ENCODE peak calls at places on chromosomes 4 and X, in five cellular contexts. One of them, this sample, is unnamed.

GRCh38 chr4:15498356-15498755 is 28.7 kb downstream of the CC2D2A start:
- DNase-seq in HepG2: no peak
- DNase-seq in H1: no peak
- DNase-seq in GM12878: no peak
- DNase-seq in HCT116: no peak
- DNase-seq in this sample: no peak

GRCh38 chr4:113869743-113870375 is 108.3 kb upstream of the CAMK2D start:
- DNase-seq in H1: no peak
- DNase-seq in HepG2: no peak
- DNase-seq in HCT116: peak
- DNase-seq in GM12878: peak
- DNase-seq in this sample: no peak

GRCh38 chr4:109016200-109016599 is 253.3 kb upstream of the ETNPPL start:
- DNase-seq in GM12878: no peak
- DNase-seq in H1: no peak
- DNase-seq in HepG2: no peak
- DNase-seq in HCT116: no peak
- DNase-seq in this sample: no peak

GRCh38 chr4:88018471-88018870 is 11.0 kb downstream of the PKD2 start:
- DNase-seq in H1: no peak
- DNase-seq in GM12878: no peak
- DNase-seq in HepG2: no peak
- DNase-seq in HCT116: no peak
- DNase-seq in this sample: no peak

GRCh38 chr4:46441116-46441859 is 51.4 kb upstream of the GABRA2 start:
- DNase-seq in H1: no peak
- DNase-seq in GM12878: no peak
- DNase-seq in HCT116: no peak
- DNase-seq in HepG2: no peak
- DNase-seq in this sample: no peak

GRCh38 chrX:21960569-21960968 is 20.1 kb downstream of the SMS start:
- DNase-seq in H1: no peak
- DNase-seq in HepG2: peak
- DNase-seq in HCT116: no peak
- DNase-seq in GM12878: no peak
- DNase-seq in this sample: peak

GRCh38 chr4:23993373-23993772 is 103.5 kb upstream of the PPARGC1A start:
- DNase-seq in HepG2: no peak
- DNase-seq in HCT116: no peak
- DNase-seq in H1: no peak
- DNase-seq in GM12878: no peak
- DNase-seq in this sample: no peak

GRCh38 chr4:25939330-25939729 is 25.3 kb downstream of the SMIM20 start:
- DNase-seq in HepG2: no peak
- DNase-seq in GM12878: no peak
- DNase-seq in H1: no peak
- DNase-seq in HCT116: no peak
- DNase-seq in this sample: no peak

GRCh38 chr4:99390060-99390459 is 37.5 kb upstream of the ADH1C start:
- DNase-seq in HCT116: no peak
- DNase-seq in GM12878: no peak
- DNase-seq in H1: no peak
- DNase-seq in HepG2: no peak
- DNase-seq in this sample: no peak

GRCh38 chr4:62014982-62015739 is 815.0 kb downstream of the ADGRL3 start:
- DNase-seq in GM12878: no peak
- DNase-seq in H1: no peak
- DNase-seq in HepG2: no peak
- DNase-seq in HCT116: no peak
- DNase-seq in this sample: no peak

GRCh38 chr4:53902786-53903185 is 161.6 kb downstream of the CHIC2 start:
- DNase-seq in HCT116: no peak
- DNase-seq in HepG2: no peak
- DNase-seq in H1: no peak
- DNase-seq in GM12878: no peak
- DNase-seq in this sample: no peak

GRCh38 chrX:45745479-45745878 is 544.8 kb upstream of the DIPK2B start:
- DNase-seq in HCT116: no peak
- DNase-seq in GM12878: no peak
- DNase-seq in HepG2: no peak
- DNase-seq in H1: no peak
- DNase-seq in this sample: no peak

GRCh38 chr4:16897351-16897750 is 1.1 kb downstream of the LDB2 start:
- DNase-seq in HCT116: no peak
- DNase-seq in HepG2: no peak
- DNase-seq in H1: no peak
- DNase-seq in GM12878: no peak
- DNase-seq in this sample: no peak

GRCh38 chrX:99761731-99762130 is 648.3 kb downstream of the PCDH19 start:
- DNase-seq in HCT116: no peak
- DNase-seq in H1: no peak
- DNase-seq in GM12878: no peak
- DNase-seq in HepG2: no peak
- DNase-seq in this sample: no peak

GRCh38 chrX:25052798-25053534 is 37.2 kb upstream of the ARX start:
- DNase-seq in HCT116: no peak
- DNase-seq in HepG2: no peak
- DNase-seq in H1: no peak
- DNase-seq in GM12878: no peak
- DNase-seq in this sample: no peak

DNA sequence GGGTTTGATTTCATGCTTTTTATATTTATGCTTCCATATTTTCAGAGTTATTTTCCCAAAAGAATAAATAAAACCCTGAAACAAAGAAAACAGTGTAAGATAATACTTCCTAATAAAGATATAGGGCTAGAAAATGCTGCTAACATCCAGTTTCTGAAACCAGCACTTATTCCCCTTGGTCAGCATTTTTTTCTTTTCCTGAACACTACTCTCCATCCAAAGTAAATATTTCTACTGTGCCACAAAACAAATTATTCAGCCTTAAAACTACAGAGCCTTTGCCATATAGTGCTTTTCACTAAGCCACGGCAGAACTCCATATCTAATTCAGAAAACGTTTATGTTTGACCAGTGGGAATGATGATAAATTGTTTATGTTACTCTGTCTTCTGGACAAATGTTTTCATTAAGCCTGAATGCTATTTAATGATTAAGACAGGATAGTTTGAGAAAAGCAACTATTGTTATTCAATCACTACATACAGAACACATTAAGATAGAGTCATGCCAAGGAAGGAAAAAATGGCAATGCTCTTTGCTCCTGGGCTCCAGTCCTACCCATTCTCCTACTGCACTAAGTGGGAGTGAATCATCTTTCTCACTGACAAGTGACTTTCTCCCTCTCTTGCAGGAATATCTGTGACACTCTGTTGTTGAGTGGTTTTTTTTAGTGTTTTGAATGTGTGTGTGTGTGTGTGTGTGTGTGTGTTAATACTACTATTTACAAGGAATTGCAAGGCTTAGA is 723.9 kb downstream of the FAT4 start:
- DNase-seq in GM12878: no peak
- DNase-seq in HCT116: no peak
- DNase-seq in HepG2: no peak
- DNase-seq in H1: no peak
- DNase-seq in this sample: no peak
- TF ChIP-seq SRF in GM12878: no peak
- TF ChIP-seq SRF in HCT116: no peak
- TF ChIP-seq SRF in HepG2: no peak
- TF ChIP-seq SRF in H1: no peak
- TF ChIP-seq SRF in this sample: no peak

GRCh38 chr4:153318696-153319320 is 25.7 kb upstream of the MND1 start:
- DNase-seq in HCT116: peak
- DNase-seq in H1: no peak
- DNase-seq in HepG2: peak
- DNase-seq in GM12878: no peak
- DNase-seq in this sample: peak
- TF ChIP-seq SRF in HCT116: no peak
- TF ChIP-seq SRF in H1: no peak
- TF ChIP-seq SRF in HepG2: no peak
- TF ChIP-seq SRF in GM12878: no peak
- TF ChIP-seq SRF in this sample: no peak

GRCh38 chr4:180650273-180650672 is 1592.9 kb upstream of the TENM3 start:
- DNase-seq in H1: no peak
- DNase-seq in HCT116: no peak
- DNase-seq in GM12878: no peak
- DNase-seq in HepG2: no peak
- DNase-seq in this sample: no peak
- TF ChIP-seq SRF in H1: no peak
- TF ChIP-seq SRF in HCT116: no peak
- TF ChIP-seq SRF in GM12878: no peak
- TF ChIP-seq SRF in HepG2: no peak
- TF ChIP-seq SRF in this sample: no peak

GRCh38 chr4:151250706-151251105 is 26.3 kb upstream of the PRSS48 start:
- DNase-seq in HepG2: no peak
- DNase-seq in GM12878: no peak
- DNase-seq in H1: peak
- DNase-seq in HCT116: no peak
- DNase-seq in this sample: no peak
- TF ChIP-seq SRF in HepG2: no peak
- TF ChIP-seq SRF in GM12878: no peak
- TF ChIP-seq SRF in H1: no peak
- TF ChIP-seq SRF in HCT116: no peak
- TF ChIP-seq SRF in this sample: no peak

DNA sequence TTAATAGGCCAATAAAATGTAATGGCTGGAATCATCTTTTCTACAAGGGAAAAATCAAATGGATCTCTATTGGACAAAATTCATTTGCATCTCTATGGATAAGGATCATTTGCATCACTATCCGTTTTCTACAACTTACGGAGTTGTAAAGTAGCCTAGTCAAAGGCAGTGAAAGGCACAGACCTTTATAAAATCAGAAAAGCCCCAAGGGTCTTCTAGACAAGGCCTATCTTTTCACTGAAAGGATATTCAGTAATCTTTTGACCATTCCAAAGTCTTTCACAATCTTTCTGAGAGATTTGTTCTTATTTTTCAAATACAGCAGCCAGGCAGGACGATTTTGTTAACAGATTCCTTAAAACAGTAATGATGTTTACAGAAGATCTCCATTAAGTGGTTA is 119.5 kb upstream of the JADE1 start:
- DNase-seq in H1: no peak
- DNase-seq in HCT116: no peak
- DNase-seq in GM12878: no peak
- DNase-seq in HepG2: no peak
- DNase-seq in this sample: no peak
- TF ChIP-seq SRF in H1: no peak
- TF ChIP-seq SRF in HCT116: no peak
- TF ChIP-seq SRF in GM12878: no peak
- TF ChIP-seq SRF in HepG2: no peak
- TF ChIP-seq SRF in this sample: no peak

DNA sequence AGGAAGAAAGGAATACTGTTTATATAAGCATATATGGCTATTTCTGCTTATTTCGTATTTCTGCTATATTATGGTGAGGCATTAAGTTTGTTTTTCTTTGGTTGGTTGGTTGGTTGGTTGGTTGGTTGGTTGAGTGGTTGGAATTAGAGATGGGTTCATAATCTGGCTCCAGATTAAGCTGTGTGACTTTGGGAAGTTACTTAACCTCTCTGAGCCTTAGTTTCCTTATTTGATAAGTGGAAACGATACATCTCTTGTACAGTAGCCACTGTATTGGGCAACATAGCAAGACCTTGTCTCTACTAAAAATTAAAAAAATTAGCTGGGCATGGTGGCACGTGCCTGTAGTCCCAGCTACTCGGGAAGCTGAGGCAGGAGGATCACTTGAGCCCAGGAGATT is 46.1 kb upstream of the CEP135 start:
- DNase-seq in HCT116: no peak
- DNase-seq in HepG2: no peak
- DNase-seq in GM12878: no peak
- DNase-seq in H1: no peak
- DNase-seq in this sample: no peak
- TF ChIP-seq SRF in HCT116: no peak
- TF ChIP-seq SRF in HepG2: no peak
- TF ChIP-seq SRF in GM12878: no peak
- TF ChIP-seq SRF in H1: no peak
- TF ChIP-seq SRF in this sample: no peak

This sample was measured in K562.